ENCODE peak calls at places on chromosomes 13 and 19, in five cellular contexts. One of them, this sample, is unnamed.

GRCh38 chr13:30898721-30899188 is 7.3 kb upstream of the MEDAG start:
- DNase-seq in neural crest cell: no peak
- DNase-seq in esophagus squamous epithelium: no peak
- DNase-seq in psoas muscle: peak
- DNase-seq in IMR-90: peak
- DNase-seq in this sample: peak

GRCh38 chr19:4965061-4965460 is 3.9 kb upstream of the KDM4B start:
- DNase-seq in neural crest cell: no peak
- DNase-seq in esophagus squamous epithelium: no peak
- DNase-seq in psoas muscle: no peak
- DNase-seq in IMR-90: no peak
- DNase-seq in this sample: no peak

GRCh38 chr19:16521715-16522289 is 20.4 kb downstream of the CHERP start:
- DNase-seq in neural crest cell: no peak
- DNase-seq in esophagus squamous epithelium: no peak
- DNase-seq in psoas muscle: no peak
- DNase-seq in IMR-90: no peak
- DNase-seq in this sample: no peak

GRCh38 chr13:20940083-20940482 is 37.5 kb upstream of the XPO4 start:
- DNase-seq in neural crest cell: no peak
- DNase-seq in esophagus squamous epithelium: no peak
- DNase-seq in psoas muscle: no peak
- DNase-seq in IMR-90: peak
- DNase-seq in this sample: peak

GRCh38 chr13:52746141-52746540 is 6.5 kb upstream of the CNMD start:
- DNase-seq in neural crest cell: no peak
- DNase-seq in esophagus squamous epithelium: no peak
- DNase-seq in psoas muscle: no peak
- DNase-seq in IMR-90: no peak
- DNase-seq in this sample: no peak

GRCh38 chr13:76973920-76974617 is 17.8 kb upstream of the CLN5 start:
- DNase-seq in neural crest cell: no peak
- DNase-seq in esophagus squamous epithelium: no peak
- DNase-seq in psoas muscle: no peak
- DNase-seq in IMR-90: no peak
- DNase-seq in this sample: no peak

GRCh38 chr13:42574435-42575311 is 721 bp downstream of the TNFSF11 start:
- DNase-seq in neural crest cell: no peak
- DNase-seq in esophagus squamous epithelium: no peak
- DNase-seq in psoas muscle: no peak
- DNase-seq in IMR-90: no peak
- DNase-seq in this sample: no peak

GRCh38 chr13:89748716-89749115 is 1598.8 kb upstream of the MIR17HG start:
- DNase-seq in neural crest cell: no peak
- DNase-seq in esophagus squamous epithelium: no peak
- DNase-seq in psoas muscle: no peak
- DNase-seq in IMR-90: no peak
- DNase-seq in this sample: peak

GRCh38 chr13:40973409-40973808 is 45.7 kb downstream of the ELF1 start:
- DNase-seq in neural crest cell: no peak
- DNase-seq in esophagus squamous epithelium: no peak
- DNase-seq in psoas muscle: no peak
- DNase-seq in IMR-90: no peak
- DNase-seq in this sample: no peak

GRCh38 chr13:40971321-40971720 is 47.8 kb downstream of the ELF1 start:
- DNase-seq in neural crest cell: no peak
- DNase-seq in esophagus squamous epithelium: no peak
- DNase-seq in psoas muscle: no peak
- DNase-seq in IMR-90: no peak
- DNase-seq in this sample: no peak

GRCh38 chr13:40975441-40975840 is 43.7 kb downstream of the ELF1 start:
- DNase-seq in neural crest cell: no peak
- DNase-seq in esophagus squamous epithelium: no peak
- DNase-seq in psoas muscle: no peak
- DNase-seq in IMR-90: no peak
- DNase-seq in this sample: no peak

GRCh38 chr13:40970803-40971202 is 48.3 kb downstream of the ELF1 start:
- DNase-seq in neural crest cell: no peak
- DNase-seq in esophagus squamous epithelium: no peak
- DNase-seq in psoas muscle: no peak
- DNase-seq in IMR-90: no peak
- DNase-seq in this sample: no peak

GRCh38 chr13:40974460-40975407 is 44.4 kb downstream of the ELF1 start:
- DNase-seq in neural crest cell: no peak
- DNase-seq in esophagus squamous epithelium: no peak
- DNase-seq in psoas muscle: no peak
- DNase-seq in IMR-90: peak
- DNase-seq in this sample: peak
- TF ChIP-seq CTCF in neural crest cell: peak
- TF ChIP-seq CTCF in esophagus squamous epithelium: peak
- TF ChIP-seq CTCF in psoas muscle: peak
- TF ChIP-seq CTCF in IMR-90: peak
- TF ChIP-seq CTCF in this sample: peak

DNA sequence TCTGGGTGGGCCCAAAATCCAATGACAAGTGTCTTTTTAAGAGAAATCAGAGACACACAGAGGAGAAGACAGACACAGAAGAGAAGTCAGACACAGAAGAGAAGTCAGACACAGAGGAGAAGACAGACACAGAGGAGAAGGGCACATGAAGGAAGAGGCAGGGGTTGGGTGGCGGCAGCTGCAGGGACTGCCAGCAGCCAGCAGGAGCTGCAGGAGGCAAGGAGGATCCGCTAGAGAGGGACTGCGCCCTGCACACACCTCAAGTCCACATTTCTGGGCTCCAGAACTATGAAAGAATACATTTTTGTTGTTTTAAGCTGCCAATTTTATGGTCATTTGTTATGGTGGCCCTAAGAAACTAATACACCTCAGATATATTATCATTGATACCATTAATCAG is 140.6 kb downstream of the ZIC5 start:
- DNase-seq in neural crest cell: no peak
- DNase-seq in esophagus squamous epithelium: no peak
- DNase-seq in psoas muscle: no peak
- DNase-seq in IMR-90: no peak
- DNase-seq in this sample: no peak
- TF ChIP-seq CTCF in neural crest cell: no peak
- TF ChIP-seq CTCF in esophagus squamous epithelium: no peak
- TF ChIP-seq CTCF in psoas muscle: no peak
- TF ChIP-seq CTCF in IMR-90: no peak
- TF ChIP-seq CTCF in this sample: no peak

GRCh38 chr13:39417131-39417530 is 185.9 kb downstream of the LHFPL6 start:
- DNase-seq in neural crest cell: peak
- DNase-seq in esophagus squamous epithelium: no peak
- DNase-seq in psoas muscle: no peak
- DNase-seq in IMR-90: no peak
- DNase-seq in this sample: peak
- TF ChIP-seq CTCF in neural crest cell: peak
- TF ChIP-seq CTCF in esophagus squamous epithelium: no peak
- TF ChIP-seq CTCF in psoas muscle: no peak
- TF ChIP-seq CTCF in IMR-90: peak
- TF ChIP-seq CTCF in this sample: peak

GRCh38 chr13:37074703-37075102 is 15.2 kb upstream of the SUPT20H start:
- DNase-seq in neural crest cell: no peak
- DNase-seq in esophagus squamous epithelium: no peak
- DNase-seq in psoas muscle: no peak
- DNase-seq in IMR-90: peak
- DNase-seq in this sample: peak
- TF ChIP-seq CTCF in neural crest cell: peak
- TF ChIP-seq CTCF in esophagus squamous epithelium: peak
- TF ChIP-seq CTCF in psoas muscle: peak
- TF ChIP-seq CTCF in IMR-90: peak
- TF ChIP-seq CTCF in this sample: peak

DNA sequence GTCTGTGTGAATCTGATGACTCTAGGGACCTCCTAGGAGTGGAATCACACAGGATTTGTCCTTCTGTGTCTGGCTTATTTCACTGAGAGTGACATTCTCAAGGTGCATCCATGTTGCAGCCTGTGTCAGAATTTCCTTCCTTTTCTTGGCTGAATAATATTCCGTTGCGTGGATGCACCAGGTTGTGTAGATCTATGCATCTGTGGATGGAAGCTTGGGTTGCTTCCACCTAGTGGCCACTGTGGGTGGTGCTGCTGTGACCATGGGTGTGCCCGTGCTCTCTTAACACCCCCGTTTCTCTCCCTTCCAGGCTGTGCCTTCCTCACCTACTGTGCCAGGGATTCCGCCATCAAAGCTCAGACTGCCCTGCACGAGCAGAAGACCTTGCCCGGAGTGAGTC is 26.2 kb downstream of the CELF5 start:
- DNase-seq in neural crest cell: no peak
- DNase-seq in esophagus squamous epithelium: no peak
- DNase-seq in psoas muscle: no peak
- DNase-seq in IMR-90: no peak
- DNase-seq in this sample: peak
- TF ChIP-seq CTCF in neural crest cell: peak
- TF ChIP-seq CTCF in esophagus squamous epithelium: peak
- TF ChIP-seq CTCF in psoas muscle: peak
- TF ChIP-seq CTCF in IMR-90: peak
- TF ChIP-seq CTCF in this sample: peak

DNA sequence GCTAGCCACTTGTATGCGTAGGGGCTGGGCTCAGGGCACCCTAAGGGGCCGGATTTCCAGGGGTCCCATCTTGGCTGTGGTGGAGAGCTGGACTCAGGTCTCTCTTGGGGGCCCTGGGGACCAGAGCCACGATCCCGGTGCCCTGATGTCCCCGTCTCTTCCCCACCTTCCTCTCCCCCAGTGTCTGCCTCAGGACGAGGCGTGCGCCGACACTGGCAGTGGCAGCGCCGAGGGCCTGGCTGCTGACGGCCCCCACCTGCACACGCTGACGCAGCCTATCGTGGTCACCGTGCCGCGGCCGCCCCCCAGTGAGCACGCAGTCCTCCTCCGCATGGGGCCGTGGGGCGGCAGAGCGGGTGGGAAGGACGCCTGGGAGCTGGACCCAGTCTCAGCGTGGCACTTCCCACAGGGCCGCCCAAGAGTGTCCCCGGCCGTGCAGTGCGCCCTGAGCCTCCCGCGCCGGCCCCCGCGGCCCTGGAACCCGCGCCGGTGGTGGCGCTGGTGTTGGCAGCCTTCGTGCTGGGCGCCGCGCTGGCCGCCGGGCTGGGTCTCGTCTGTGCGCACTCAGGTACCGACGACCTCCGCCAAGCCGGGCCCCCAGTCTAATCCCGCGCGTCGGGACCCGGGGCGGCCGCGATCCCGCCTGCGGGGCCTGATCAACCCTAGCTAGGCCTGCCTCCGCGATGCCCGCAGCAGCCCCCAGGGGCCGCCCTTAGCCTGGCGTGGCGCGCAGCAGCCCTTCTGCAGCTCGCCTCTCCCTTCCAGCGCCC is 2.7 kb upstream of the SNAPC2 start:
- DNase-seq in neural crest cell: peak
- DNase-seq in esophagus squamous epithelium: no peak
- DNase-seq in psoas muscle: no peak
- DNase-seq in IMR-90: peak
- DNase-seq in this sample: peak
- TF ChIP-seq CTCF in neural crest cell: peak
- TF ChIP-seq CTCF in esophagus squamous epithelium: peak
- TF ChIP-seq CTCF in psoas muscle: peak
- TF ChIP-seq CTCF in IMR-90: peak
- TF ChIP-seq CTCF in this sample: peak

DNA sequence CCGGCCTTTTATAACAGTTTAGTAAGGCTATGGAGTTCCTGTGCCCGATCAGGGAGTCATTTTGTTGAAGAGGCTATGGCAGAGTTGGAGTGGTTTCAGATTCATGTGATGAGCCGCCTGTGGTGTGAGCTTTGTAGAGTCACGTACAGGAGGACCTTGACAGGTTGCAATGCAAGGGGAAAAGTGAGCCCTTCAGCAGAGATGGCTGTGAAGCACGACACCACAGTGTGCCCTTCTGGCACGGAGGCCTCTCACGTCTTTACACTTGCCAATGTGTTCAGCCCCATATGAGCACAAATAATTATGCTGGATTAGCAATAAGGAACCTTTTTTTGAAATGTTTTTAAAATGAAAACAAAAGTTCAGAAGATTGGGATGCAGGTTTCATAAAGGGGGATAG is 499.8 kb downstream of the LIG4 start:
- DNase-seq in neural crest cell: no peak
- DNase-seq in esophagus squamous epithelium: no peak
- DNase-seq in psoas muscle: no peak
- DNase-seq in IMR-90: no peak
- DNase-seq in this sample: no peak
- TF ChIP-seq CTCF in neural crest cell: no peak
- TF ChIP-seq CTCF in esophagus squamous epithelium: no peak
- TF ChIP-seq CTCF in psoas muscle: no peak
- TF ChIP-seq CTCF in IMR-90: no peak
- TF ChIP-seq CTCF in this sample: no peak

GRCh38 chr19:42251572-42251990 is 3.3 kb downstream of the ERF start:
- DNase-seq in neural crest cell: no peak
- DNase-seq in esophagus squamous epithelium: no peak
- DNase-seq in psoas muscle: no peak
- DNase-seq in IMR-90: no peak
- DNase-seq in this sample: no peak

GRCh38 chr19:42254850-42255765 is at the start of gene ERF:
- DNase-seq in neural crest cell: peak
- DNase-seq in esophagus squamous epithelium: peak
- DNase-seq in psoas muscle: peak
- DNase-seq in IMR-90: peak
- DNase-seq in this sample: peak

GRCh38 chr19:42254083-42254849 is 662 bp downstream of the ERF start:
- DNase-seq in neural crest cell: peak
- DNase-seq in esophagus squamous epithelium: no peak
- DNase-seq in psoas muscle: peak
- DNase-seq in IMR-90: peak
- DNase-seq in this sample: peak

GRCh38 chr19:42252365-42253244 is 2.3 kb downstream of the ERF start:
- DNase-seq in neural crest cell: peak
- DNase-seq in esophagus squamous epithelium: no peak
- DNase-seq in psoas muscle: no peak
- DNase-seq in IMR-90: peak
- DNase-seq in this sample: peak

GRCh38 chr19:42253245-42254082 is 1.5 kb downstream of the ERF start:
- DNase-seq in neural crest cell: peak
- DNase-seq in esophagus squamous epithelium: no peak
- DNase-seq in psoas muscle: peak
- DNase-seq in IMR-90: peak
- DNase-seq in this sample: peak
- TF ChIP-seq CTCF in neural crest cell: no peak
- TF ChIP-seq CTCF in esophagus squamous epithelium: no peak
- TF ChIP-seq CTCF in psoas muscle: no peak
- TF ChIP-seq CTCF in IMR-90: no peak
- TF ChIP-seq CTCF in this sample: no peak

DNA sequence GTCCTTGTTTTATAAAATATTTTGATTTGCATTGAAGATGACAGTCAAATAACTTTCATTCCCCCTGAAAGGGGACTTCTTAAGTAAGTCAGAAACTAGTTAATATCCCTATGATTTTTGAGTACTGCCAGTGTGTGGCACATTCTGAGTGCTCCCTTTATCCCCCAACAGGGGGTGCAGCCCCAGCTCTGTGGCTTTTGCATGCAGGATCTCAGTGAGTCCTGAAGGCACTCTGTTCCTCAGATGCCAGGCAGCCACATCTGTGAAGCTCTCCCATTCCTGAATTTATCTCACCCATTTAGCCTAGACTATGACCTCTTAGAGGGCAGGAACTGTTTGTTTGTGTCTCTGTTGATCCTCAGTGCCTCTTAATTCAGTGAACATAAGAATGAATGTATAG is 123.1 kb downstream of the CDK8 start:
- DNase-seq in neural crest cell: peak
- DNase-seq in esophagus squamous epithelium: no peak
- DNase-seq in psoas muscle: peak
- DNase-seq in IMR-90: peak
- DNase-seq in this sample: peak
- TF ChIP-seq CTCF in neural crest cell: peak
- TF ChIP-seq CTCF in esophagus squamous epithelium: no peak
- TF ChIP-seq CTCF in psoas muscle: peak
- TF ChIP-seq CTCF in IMR-90: peak
- TF ChIP-seq CTCF in this sample: peak